ENCODE peak calls at places on chromosomes 12 and 14, in four cellular contexts. X is IMR-90, Q is HCT116, J is K562. Z is an unnamed sample.

GRCh38 chr12:6696690-6697583 is 3.7 kb downstream of the PIANP start:
- DNase-seq in X (no peak), Q (no peak), J (no peak), Z (no peak)

GRCh38 chr12:111428728-111429175 is 23.0 kb downstream of the SH2B3 start:
- DNase-seq in X (no peak), Q (no peak), J (no peak), Z (no peak)

GRCh38 chr14:24411468-24412454 is 13.0 kb downstream of the NYNRIN start:
- DNase-seq in X (peak; percentile 59), Q (peak; percentile 51), J (peak; percentile 68), Z (no peak)

GRCh38 chr12:107568718-107569117 is 116.9 kb upstream of the PWP1 start:
- DNase-seq in X (peak; percentile 65), Q (no peak), J (no peak), Z (no peak)

GRCh38 chr14:53149656-53150319 is 3.3 kb downstream of the DDHD1 start:
- DNase-seq in X (no peak), Q (no peak), J (peak; percentile 28), Z (no peak)

GRCh38 chr12:51864701-51865469 is 16.4 kb upstream of the FIGNL2 start:
- DNase-seq in X (no peak), Q (no peak), J (no peak), Z (no peak)

GRCh38 chr12:28517101-28517500 is 326.8 kb downstream of the CCDC91 start:
- DNase-seq in X (no peak), Q (no peak), J (no peak), Z (no peak)

GRCh38 chr12:5736527-5736926 is 208.5 kb downstream of the ANO2 start:
- DNase-seq in X (no peak), Q (no peak), J (peak; percentile 38), Z (no peak)

GRCh38 chr14:54603362-54603761 is 36.4 kb downstream of the SAMD4A start:
- DNase-seq in X (peak; percentile 82), Q (no peak), J (no peak), Z (no peak)

GRCh38 chr12:53995311-53996187 is 4.4 kb upstream of the HOXC9 start:
- DNase-seq in X (no peak), Q (no peak), J (peak; percentile 90), Z (no peak)

GRCh38 chr12:106342397-106343212 is 14.9 kb upstream of the POLR3B start:
- DNase-seq in X (peak; percentile 75), Q (no peak), J (peak; percentile 13), Z (no peak)

GRCh38 chr14:92625213-92625612 is 111.6 kb downstream of the RIN3 start:
- DNase-seq in X (peak; percentile 96), Q (peak; percentile 69), J (no peak), Z (no peak)

GRCh38 chr12:62882696-62883095 is 52.3 kb downstream of the PPM1H start:
- DNase-seq in X (no peak), Q (no peak), J (no peak), Z (no peak)
- H3K4me2 ChIP-seq in X (no peak overlapping the region), Q (no peak overlapping the region), J (no peak overlapping the region), Z (no peak overlapping the region)

GRCh38 chr12:93846936-93847516 is 169.9 kb downstream of the CRADD start:
- DNase-seq in X (no peak), Q (no peak), J (no peak), Z (no peak)
- H3K4me2 ChIP-seq in X (no peak overlapping the region), Q (no peak overlapping the region), J (no peak overlapping the region), Z (no peak overlapping the region)

GRCh38 chr12:57693317-57693658 is 644 bp upstream of the OS9 start:
- DNase-seq in X (no peak), Q (no peak), J (no peak), Z (no peak)

GRCh38 chr12:57692500-57692899 is 1.4 kb upstream of the OS9 start:
- DNase-seq in X (no peak), Q (no peak), J (no peak), Z (no peak)

GRCh38 chr12:57693659-57694458 is at the start of gene OS9:
- DNase-seq in X (peak; percentile 100), Q (peak; percentile 100), J (peak; percentile 99), Z (peak; percentile 99)

GRCh38 chr12:57695770-57696432 is 2.0 kb downstream of the OS9 start:
- DNase-seq in X (no peak), Q (no peak), J (no peak), Z (no peak)

DNA sequence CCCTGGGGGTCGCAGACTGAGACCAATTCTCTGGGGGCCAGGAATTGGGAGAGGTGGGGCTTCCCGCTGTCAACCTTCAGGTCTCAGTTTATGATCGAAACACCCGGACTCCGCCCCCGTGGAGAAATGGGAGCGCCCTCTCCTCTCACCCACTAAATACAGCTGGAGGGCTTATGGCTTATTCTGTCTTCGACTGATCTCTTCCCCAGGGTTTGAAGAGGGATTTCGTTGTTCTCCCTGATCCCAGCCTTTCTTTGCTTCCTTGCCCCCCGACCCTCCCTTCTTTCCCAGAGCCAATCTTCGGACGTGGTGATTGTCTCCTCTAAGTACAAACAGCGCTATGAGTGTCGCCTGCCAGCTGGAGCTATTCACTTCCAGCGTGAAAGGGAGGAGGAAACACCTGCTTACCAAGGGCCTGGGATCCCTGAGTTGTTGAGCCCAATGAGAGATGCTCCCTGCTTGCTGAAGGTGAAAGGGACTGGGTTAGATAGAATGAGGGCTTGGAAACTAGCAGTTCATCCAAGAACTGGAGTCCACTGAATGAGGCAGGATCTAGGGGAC is 607 bp downstream of the OS9 start:
- DNase-seq in X (no peak), Q (no peak), J (peak; percentile 38), Z (no peak)
- H3K4me2 ChIP-seq in X (peak overlapping the region; percentile 87), Q (peak overlapping the region; percentile 92), J (peak overlapping the region; percentile 95), Z (peak overlapping the region; percentile 69)

DNA sequence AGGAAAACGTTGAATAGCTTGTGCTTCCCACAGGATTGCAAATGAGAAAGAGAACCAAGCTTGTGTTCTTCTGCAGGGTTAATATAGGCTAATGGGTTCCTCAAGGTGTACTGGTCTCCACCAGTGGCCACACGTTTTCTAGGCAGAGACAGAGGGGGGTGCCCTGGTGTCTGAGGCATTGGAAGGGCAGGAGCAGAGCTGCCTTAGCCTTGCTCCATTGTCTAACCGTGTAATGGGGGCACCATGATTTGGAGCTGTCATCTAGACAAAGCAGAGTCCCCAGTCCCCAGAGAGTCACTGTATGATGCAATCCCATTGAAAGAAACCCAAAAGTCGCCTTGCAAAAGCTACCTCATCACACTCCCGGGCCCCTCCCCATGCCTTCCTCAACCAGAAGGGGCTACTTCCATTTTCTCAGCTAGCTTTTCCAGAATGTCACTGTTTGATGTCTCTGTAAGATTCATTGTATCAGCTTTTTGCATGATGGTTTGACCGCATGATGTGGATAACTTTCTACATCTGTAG is 487.1 kb downstream of the AACS start:
- DNase-seq in X (no peak), Q (no peak), J (no peak), Z (no peak)
- H3K4me2 ChIP-seq in X (no peak overlapping the region), Q (no peak overlapping the region), J (no peak overlapping the region), Z (no peak overlapping the region)

GRCh38 chr14:38210168-38210567 is 2.5 kb downstream of the SSTR1 start:
- DNase-seq in X (peak; percentile 86), Q (no peak), J (no peak), Z (no peak)

GRCh38 chr14:38210587-38211257 is 3.0 kb downstream of the SSTR1 start:
- DNase-seq in X (peak; percentile 70), Q (no peak), J (no peak), Z (no peak)

GRCh38 chr14:38209572-38210159 is 2.0 kb downstream of the SSTR1 start:
- DNase-seq in X (no peak), Q (no peak), J (no peak), Z (no peak)

GRCh38 chr14:38211258-38211735 is 3.6 kb downstream of the SSTR1 start:
- DNase-seq in X (no peak), Q (no peak), J (no peak), Z (no peak)

DNA sequence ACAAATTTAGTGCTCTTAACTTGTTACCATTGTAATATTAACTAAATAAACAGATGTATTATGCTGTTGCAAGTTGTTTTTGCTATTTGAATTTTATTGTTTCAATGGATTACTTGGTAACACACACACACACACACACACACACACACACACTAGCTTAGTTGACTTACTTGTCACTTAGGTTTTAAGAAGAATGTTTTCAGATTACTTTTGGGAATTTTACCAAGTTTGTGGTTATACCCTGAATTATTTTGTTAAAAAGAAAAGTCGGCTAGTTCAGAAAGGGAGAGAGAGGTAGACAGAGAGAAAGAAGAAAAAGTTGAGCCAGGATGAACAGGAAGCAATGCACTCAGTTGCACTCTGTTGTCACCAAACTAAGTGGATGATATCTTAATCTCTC is 5.3 kb downstream of the SSTR1 start:
- DNase-seq in X (no peak), Q (no peak), J (no peak), Z (no peak)
- H3K4me2 ChIP-seq in X (no peak overlapping the region), Q (no peak overlapping the region), J (no peak overlapping the region), Z (no peak overlapping the region)

GRCh38 chr12:116552750-116553383 is 6.3 kb upstream of the MAP1LC3B2 start:
- DNase-seq in X (no peak), Q (no peak), J (no peak), Z (no peak)
- H3K4me2 ChIP-seq in X (no peak overlapping the region), Q (no peak overlapping the region), J (no peak overlapping the region), Z (no peak overlapping the region)

DNA sequence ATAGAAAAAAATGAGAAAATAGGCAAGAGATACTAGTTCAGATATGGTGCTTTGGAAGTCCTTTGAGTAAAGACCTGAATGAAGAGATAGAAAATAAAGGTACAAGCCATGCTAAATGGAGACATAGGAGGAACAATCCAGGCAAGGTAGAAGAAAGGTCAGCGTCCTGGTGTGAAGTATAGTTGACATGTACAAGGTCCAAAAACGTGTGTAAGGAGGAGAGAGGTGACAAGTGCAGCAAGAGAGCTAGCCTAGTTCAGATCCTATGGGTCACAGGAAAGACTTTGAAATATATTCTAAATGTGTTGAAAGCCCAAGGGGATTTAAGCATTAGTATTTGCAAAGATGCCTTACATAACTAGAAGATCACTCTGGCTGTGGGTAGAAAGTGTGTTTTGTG is 88.2 kb downstream of the SLCO1B1 start:
- DNase-seq in X (no peak), Q (no peak), J (no peak), Z (no peak)
- H3K4me2 ChIP-seq in X (no peak overlapping the region), Q (no peak overlapping the region), J (no peak overlapping the region), Z (no peak overlapping the region)

GRCh38 chr12:92973614-92974013 is 44.5 kb upstream of the EEA1 start:
- DNase-seq in X (peak; percentile 90), Q (no peak), J (no peak), Z (peak; percentile 73)
- H3K4me2 ChIP-seq in X (no peak overlapping the region), Q (no peak overlapping the region), J (no peak overlapping the region), Z (no peak overlapping the region)

GRCh38 chr14:88129306-88130056 is 124.5 kb downstream of the GPR65 start:
- DNase-seq in X (peak; percentile 23), Q (no peak), J (no peak), Z (no peak)
- H3K4me2 ChIP-seq in X (no peak overlapping the region), Q (no peak overlapping the region), J (no peak overlapping the region), Z (no peak overlapping the region)

Z was measured in MM.1S.